ENCODE peak calls at places on chromosomes 5 and 9, in nine cellular contexts. D, N, E, T, W, C, U, X and R are unnamed samples.

GRCh38 chr9:91302831-91303230 is 58.9 kb downstream of the AUH start:
- DNase-seq in D (no peak), N (no peak), E (no peak), T (no peak), W (no peak), C (peak), U (no peak), X (no peak), R (no peak)

GRCh38 chr9:22044583-22044982 is 35.5 kb upstream of the CDKN2B start:
- DNase-seq in D (no peak), N (no peak), E (no peak), T (no peak), W (no peak), C (peak), U (no peak), X (no peak), R (no peak)

GRCh38 chr9:87601175-87601574 is 103.5 kb downstream of the DAPK1 start:
- DNase-seq in D (peak), N (peak), E (no peak), T (no peak), W (peak), C (no peak), U (peak), X (peak), R (no peak)

GRCh38 chr9:135126480-135127187 is 39.2 kb downstream of the OLFM1 start:
- DNase-seq in D (no peak), N (no peak), E (no peak), T (no peak), W (no peak), C (peak), U (no peak), X (peak), R (peak)

GRCh38 chr9:13110766-13111400 is 168.6 kb downstream of the MPDZ start:
- DNase-seq in D (no peak), N (peak), E (no peak), T (peak), W (no peak), C (no peak), U (no peak), X (no peak), R (no peak)

GRCh38 chr5:117246386-117246785 is 671.8 kb upstream of the SEMA6A start:
- DNase-seq in D (no peak), N (no peak), E (no peak), T (no peak), W (no peak), C (no peak), U (no peak), X (no peak), R (no peak)

GRCh38 chr5:132428811-132429440 is 59.4 kb downstream of the SLC22A5 start:
- DNase-seq in D (no peak), N (no peak), E (no peak), T (no peak), W (no peak), C (peak), U (no peak), X (no peak), R (no peak)

GRCh38 chr9:116469128-116469527 is 218.0 kb upstream of the TRIM32 start:
- DNase-seq in D (no peak), N (no peak), E (no peak), T (no peak), W (no peak), C (no peak), U (no peak), X (no peak), R (no peak)

GRCh38 chr9:33816327-33817252 is at the start of gene UBE2R2:
- DNase-seq in D (peak), N (peak), E (peak), T (peak), W (peak), C (peak), U (peak), X (peak), R (peak)

GRCh38 chr9:112544477-112544876 is 57.9 kb downstream of the KIAA1958 start:
- DNase-seq in D (no peak), N (no peak), E (no peak), T (no peak), W (no peak), C (no peak), U (no peak), X (no peak), R (no peak)

DNA sequence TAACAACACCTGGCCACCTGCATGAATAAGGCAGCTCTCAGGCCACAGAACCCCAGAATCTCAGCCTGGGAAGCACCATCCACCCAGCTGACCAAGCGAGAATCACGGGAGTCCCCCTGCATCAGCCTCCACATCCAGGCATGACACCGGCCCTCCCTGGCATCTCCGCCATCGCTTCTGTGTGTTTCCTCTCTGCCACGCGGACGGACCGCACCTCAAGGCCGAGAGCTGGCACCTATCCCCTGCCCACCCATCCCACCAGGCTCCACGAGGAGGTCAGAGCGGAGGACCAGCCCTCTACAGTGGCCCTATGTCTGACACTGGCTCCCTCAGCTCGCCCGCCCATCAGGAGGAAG is 134.7 kb downstream of the COL23A1 start:
- DNase-seq in D (peak), N (no peak), E (no peak), T (no peak), W (no peak), C (no peak), U (no peak), X (peak), R (no peak)
- H3K27ac ChIP-seq in D (no peak), N (no peak), E (no peak), T (no peak), W (no peak), C (no peak), U (no peak), X (no peak), R (no peak)

GRCh38 chr5:55234171-55234700 is 828 bp upstream of the CCNO start:
- DNase-seq in D (no peak), N (no peak), E (no peak), T (peak), W (no peak), C (peak), U (no peak), X (peak), R (no peak)
- H3K4me3 ChIP-seq in D (peak), N (peak), E (peak), T (peak), W (peak), C (peak), U (peak), X (peak), R (peak)

GRCh38 chr5:127260686-127261085 is 29.9 kb upstream of the MEGF10 start:
- DNase-seq in D (no peak), N (no peak), E (no peak), T (no peak), W (no peak), C (no peak), U (no peak), X (no peak), R (no peak)
- H3K27ac ChIP-seq in D (no peak), N (no peak), E (no peak), T (no peak), W (no peak), C (no peak), U (no peak), X (no peak), R (no peak)

DNA sequence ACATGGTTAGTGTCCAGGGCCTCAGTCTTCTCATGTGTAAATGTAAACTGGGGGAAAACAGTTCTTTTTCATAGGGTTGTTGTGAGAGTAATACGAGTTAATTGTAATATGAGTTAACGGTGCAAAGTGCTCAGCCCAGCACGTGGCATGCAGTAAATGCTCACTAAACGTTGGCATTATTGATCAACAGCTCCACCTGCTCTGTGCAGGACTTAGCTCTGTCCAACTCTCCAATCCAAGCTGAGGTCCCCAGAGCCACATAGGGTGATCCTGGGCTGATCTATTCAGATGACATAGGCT is 28.3 kb downstream of the SPOCK1 start:
- DNase-seq in D (no peak), N (no peak), E (no peak), T (no peak), W (no peak), C (no peak), U (no peak), X (no peak), R (no peak)
- H3K4me3 ChIP-seq in D (no peak), N (no peak), E (no peak), T (no peak), W (no peak), C (no peak), U (no peak), X (no peak), R (no peak)